ENCODE peak calls at places on chromosomes 7 and 10, in eight cellular contexts. S is AG10803, L is HFF-Myc, Q is C1 segment of cervical spinal cord, P is T-helper 2 cell, F is PC-9, B is NCI-H1417, T is NCI-H774. U is an unnamed sample.

GRCh38 chr10:1596482-1596881 is 140.8 kb downstream of the ADARB2 start:
- DNase-seq in S (no peak), P (no peak), T (no peak), F (no peak), L (no peak), B (no peak), Q (no peak), U (no peak)

GRCh38 chr10:98528166-98528784 is 81.5 kb upstream of the HPS1 start:
- DNase-seq in L (peak; percentile 10), B (peak; percentile 53), P (no peak), F (no peak), Q (no peak), T (no peak), S (peak; percentile 44), U (no peak)

GRCh38 chr7:158880973-158881372 is 24.6 kb downstream of the DYNC2I1 start:
- DNase-seq in S (no peak), F (no peak), Q (no peak), B (no peak), T (no peak), P (no peak), L (no peak), U (no peak)

GRCh38 chr7:134186801-134187200 is 59.7 kb downstream of the LRGUK start:
- DNase-seq in P (no peak), F (no peak), S (no peak), B (no peak), L (no peak), T (no peak), Q (no peak), U (no peak)

GRCh38 chr7:151684408-151685175 is 164.9 kb upstream of the RHEB start:
- DNase-seq in Q (no peak), S (peak; percentile 39), P (no peak), F (no peak), B (no peak), L (no peak), T (no peak), U (no peak)

GRCh38 chr10:52855546-52856325 is 83.2 kb upstream of the MBL2 start:
- DNase-seq in P (no peak), S (no peak), B (no peak), Q (no peak), L (no peak), F (no peak), T (no peak), U (no peak)

GRCh38 chr10:79298403-79299244 is 48.6 kb upstream of the PPIF start:
- DNase-seq in F (peak; percentile 85), B (no peak), P (no peak), Q (no peak), T (no peak), L (peak; percentile 86), S (peak; percentile 93), U (peak; percentile 85)

GRCh38 chr7:49660976-49661375 is 112.5 kb upstream of the VWC2 start:
- DNase-seq in L (no peak), S (no peak), B (no peak), T (no peak), P (no peak), F (no peak), Q (no peak), U (no peak)

GRCh38 chr7:74483402-74484336 is 30.0 kb downstream of the GTF2IRD1 start:
- DNase-seq in S (peak; percentile 76), P (no peak), T (no peak), B (no peak), L (no peak), Q (no peak), F (peak; percentile 86), U (peak; percentile 74)

GRCh38 chr7:106367018-106367420 is 82.2 kb upstream of the NAMPT start:
- DNase-seq in T (no peak), B (peak; percentile 73), L (no peak), S (peak; percentile 28), Q (no peak), F (no peak), P (no peak), U (no peak)